ENCODE peak calls at places on chromosomes 16 and 17, in seven cellular contexts. W, H, A, N, T, D and X are unnamed samples.

GRCh38 chr16:82945420-82946096 is 318.8 kb downstream of the CDH13 start:
- DNase-seq in W (no peak), H (no peak), A (no peak), N (no peak), T (no peak), D (no peak), X (no peak)

GRCh38 chr17:19753049-19753444 is 4.9 kb upstream of the ALDH3A1 start:
- DNase-seq in W (peak), H (no peak), A (peak), N (peak), T (no peak), D (no peak), X (peak)

GRCh38 chr16:28882476-28883180 is 4.3 kb downstream of the ATP2A1 start:
- DNase-seq in W (no peak), H (no peak), A (no peak), N (no peak), T (no peak), D (no peak), X (no peak)

GRCh38 chr17:63332286-63332685 is 113.8 kb downstream of the CYB561 start:
- DNase-seq in W (no peak), H (no peak), A (no peak), N (no peak), T (no peak), D (no peak), X (no peak)

GRCh38 chr17:82458885-82459424 is 414 bp downstream of the NARF start:
- DNase-seq in W (peak), H (no peak), A (peak), N (no peak), T (no peak), D (no peak), X (no peak)

GRCh38 chr17:82592751-82593589 is 55.3 kb downstream of the WDR45B start:
- DNase-seq in W (peak), H (peak), A (peak), N (peak), T (peak), D (peak), X (no peak)

GRCh38 chr16:73071131-73071940 is 23.4 kb upstream of the ZFHX3 start:
- DNase-seq in W (peak), H (no peak), A (peak), N (no peak), T (no peak), D (peak), X (peak)

GRCh38 chr16:526181-527014 is 1.1 kb upstream of the CAPN15 start:
- DNase-seq in W (no peak), H (no peak), A (peak), N (no peak), T (no peak), D (no peak), X (peak)

GRCh38 chr16:77951788-77952187 is 70.6 kb upstream of the CLEC3A start:
- DNase-seq in W (peak), H (no peak), A (no peak), N (peak), T (no peak), D (peak), X (no peak)

GRCh38 chr17:362721-363120 is 10.1 kb upstream of the RPH3AL start:
- DNase-seq in W (no peak), H (no peak), A (no peak), N (no peak), T (no peak), D (no peak), X (no peak)
- H3K27ac ChIP-seq in W (no peak), H (no peak), A (no peak), N (no peak), T (no peak), D (no peak), X (no peak)

GRCh38 chr17:38584350-38584925 is 21.3 kb downstream of the SRCIN1 start:
- DNase-seq in W (peak), H (peak), A (peak), N (no peak), T (no peak), D (peak), X (no peak)

GRCh38 chr17:38582069-38582468 is 23.7 kb downstream of the SRCIN1 start:
- DNase-seq in W (no peak), H (no peak), A (no peak), N (no peak), T (no peak), D (no peak), X (no peak)

GRCh38 chr17:38585056-38585804 is 20.5 kb downstream of the SRCIN1 start:
- DNase-seq in W (no peak), H (no peak), A (no peak), N (no peak), T (no peak), D (peak), X (no peak)

GRCh38 chr17:38583176-38583575 is 22.6 kb downstream of the SRCIN1 start:
- DNase-seq in W (no peak), H (no peak), A (no peak), N (no peak), T (no peak), D (no peak), X (no peak)

GRCh38 chr17:38583833-38584349 is 21.9 kb downstream of the SRCIN1 start:
- DNase-seq in W (no peak), H (no peak), A (no peak), N (no peak), T (no peak), D (no peak), X (no peak)
- H3K4me3 ChIP-seq in W (no peak), H (no peak), A (no peak), N (no peak), T (no peak), D (peak), X (peak)

DNA sequence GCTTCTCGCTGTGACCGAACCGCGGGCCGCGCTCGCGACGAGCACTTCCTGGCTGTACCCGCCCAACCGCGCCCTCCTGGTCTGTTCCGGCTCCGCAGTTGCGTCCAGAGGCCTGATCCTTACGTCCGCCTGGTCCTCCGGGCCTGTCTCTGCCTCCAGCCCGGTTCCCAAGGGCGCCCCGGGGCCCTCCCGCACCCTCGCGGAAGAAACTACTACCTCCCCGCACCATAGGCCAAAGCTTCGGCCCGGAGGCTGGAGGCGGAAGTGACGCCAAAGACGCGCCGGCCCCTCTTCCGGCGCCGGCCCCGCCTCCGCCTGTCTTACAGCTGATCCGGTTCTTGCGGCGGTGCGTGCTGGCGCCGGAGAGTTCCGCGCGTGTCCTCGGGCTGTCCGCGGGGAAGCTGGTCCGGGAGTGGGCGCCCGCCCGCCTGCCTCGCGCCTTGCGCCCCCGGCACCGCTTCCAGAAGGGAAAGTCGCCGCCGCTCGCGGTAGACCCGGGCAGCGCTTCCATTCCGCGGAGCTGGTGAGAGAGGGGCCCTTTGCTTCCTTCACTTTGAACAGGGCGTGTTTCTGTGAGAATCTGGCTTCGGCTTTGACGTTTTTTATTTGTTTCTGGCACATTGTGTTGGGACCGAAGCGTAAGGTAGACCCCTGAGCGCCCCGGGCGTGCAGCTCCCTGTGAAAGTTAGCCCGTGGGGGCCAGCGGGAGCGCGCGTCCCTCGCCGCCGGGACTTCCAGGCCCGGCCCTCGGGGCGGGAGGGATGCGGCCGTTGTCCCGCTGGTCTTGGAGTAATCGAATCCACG is at the start of gene ZNF778:
- DNase-seq in W (peak), H (peak), A (peak), N (peak), T (no peak), D (peak), X (peak)
- H3K27ac ChIP-seq in W (peak), H (peak), A (peak), N (peak), T (no peak), D (peak), X (peak)

GRCh38 chr16:49757744-49758069 is 98.2 kb downstream of the ZNF423 start:
- DNase-seq in W (no peak), H (no peak), A (no peak), N (no peak), T (no peak), D (no peak), X (no peak)

GRCh38 chr16:49755291-49755611 is 100.7 kb downstream of the ZNF423 start:
- DNase-seq in W (peak), H (peak), A (no peak), N (peak), T (no peak), D (no peak), X (no peak)

GRCh38 chr16:49755716-49756115 is 100.2 kb downstream of the ZNF423 start:
- DNase-seq in W (peak), H (no peak), A (no peak), N (no peak), T (no peak), D (no peak), X (no peak)

GRCh38 chr16:49754495-49755290 is 101.2 kb downstream of the ZNF423 start:
- DNase-seq in W (peak), H (peak), A (peak), N (no peak), T (no peak), D (no peak), X (no peak)

DNA sequence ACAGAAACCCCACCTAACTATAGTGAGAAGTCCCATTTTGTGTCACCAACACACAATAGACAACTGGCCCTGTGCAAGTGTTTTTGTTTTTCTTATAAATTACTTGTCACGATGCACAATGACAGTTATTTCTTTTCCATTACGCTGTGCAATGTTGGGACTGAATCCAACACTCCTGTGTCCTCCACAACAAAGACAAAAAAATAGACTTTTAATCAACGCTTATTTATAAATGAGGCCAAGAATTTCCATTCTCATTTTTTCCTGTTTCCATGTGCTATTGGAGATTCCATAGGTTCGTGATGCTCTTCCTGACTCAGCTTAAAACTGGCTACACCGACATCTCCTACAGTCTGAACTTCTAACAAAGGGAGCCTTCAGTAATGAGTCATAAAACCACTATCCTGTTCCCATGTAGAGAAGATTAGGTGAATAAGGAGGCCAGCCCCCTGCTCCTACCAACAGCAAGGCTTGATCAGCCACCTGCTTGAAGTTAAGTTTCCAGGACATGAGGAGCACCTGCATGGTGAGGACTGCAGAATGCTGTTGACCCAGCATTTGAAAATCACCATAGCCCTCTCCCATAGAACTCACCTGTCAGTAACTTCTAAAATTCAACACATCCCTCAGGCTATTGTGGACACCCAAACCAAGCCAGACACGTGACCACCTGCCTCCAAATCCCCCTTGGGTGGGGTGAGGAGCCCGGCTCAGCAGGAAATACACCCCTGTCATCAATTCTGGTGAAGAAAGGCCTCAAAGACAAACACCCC is 98.8 kb downstream of the ZNF423 start:
- DNase-seq in W (no peak), H (no peak), A (no peak), N (no peak), T (no peak), D (no peak), X (no peak)
- H3K4me3 ChIP-seq in W (no peak), H (no peak), A (no peak), N (no peak), T (no peak), D (no peak), X (no peak)

DNA sequence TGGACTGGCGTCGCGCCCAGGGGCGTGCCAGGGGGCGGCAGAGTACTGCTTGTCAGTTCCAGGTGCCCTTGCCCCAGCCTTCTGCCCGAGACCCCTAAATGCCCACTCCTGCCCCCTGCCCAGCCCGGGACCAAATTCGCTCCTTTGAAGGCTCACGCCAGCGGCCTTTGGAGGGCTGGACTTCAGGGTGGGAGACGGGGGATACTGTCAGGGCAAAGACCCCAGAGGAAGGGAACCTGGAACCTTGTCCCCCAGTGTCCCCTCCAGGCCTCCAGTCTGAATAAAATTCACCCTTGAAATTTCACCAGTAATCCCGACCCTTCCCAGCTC is 737 bp downstream of the OTOP3 start:
- DNase-seq in W (no peak), H (no peak), A (no peak), N (no peak), T (no peak), D (no peak), X (no peak)
- H3K27ac ChIP-seq in W (no peak), H (no peak), A (no peak), N (no peak), T (no peak), D (no peak), X (no peak)